ENCODE peak calls at places on chromosomes 12 and 14, in five cellular contexts. Y, Q, B, D and O are unnamed samples.

GRCh38 chr14:24972844-24973243 is 77.1 kb downstream of the STXBP6 start:
- DNase-seq in Q (no peak), B (no peak), D (no peak), Y (no peak), O (no peak)

GRCh38 chr12:130391186-130391585 is 53.5 kb downstream of the PIWIL1 start:
- DNase-seq in B (no peak), D (no peak), Q (no peak), Y (no peak), O (no peak)

GRCh38 chr12:104485651-104486341 is 29.0 kb downstream of the CHST11 start:
- DNase-seq in D (no peak), Q (no peak), Y (no peak), B (no peak), O (no peak)

GRCh38 chr14:20934148-20934762 is 21.0 kb upstream of the RNASE2 start:
- DNase-seq in D (no peak), B (peak), Q (peak), Y (peak), O (peak)

GRCh38 chr14:65414961-65415589 is 2.5 kb downstream of the FUT8 start:
- DNase-seq in B (no peak), D (peak), Q (peak), Y (no peak), O (no peak)

GRCh38 chr14:59281613-59282012 is 93.1 kb downstream of the DAAM1 start:
- DNase-seq in Q (peak), Y (no peak), D (peak), B (no peak), O (no peak)

GRCh38 chr12:103852498-103852992 is 11.5 kb upstream of the NT5DC3 start:
- DNase-seq in B (no peak), Q (peak), D (peak), Y (peak), O (no peak)

GRCh38 chr12:65327207-65328076 is 49.0 kb downstream of the MSRB3 start:
- DNase-seq in B (no peak), Q (peak), D (peak), Y (no peak), O (no peak)

GRCh38 chr14:98808494-98809407 is 463.2 kb downstream of the BCL11B start:
- DNase-seq in Q (no peak), Y (no peak), B (no peak), D (no peak), O (no peak)

GRCh38 chr12:100375023-100375737 is 18.3 kb downstream of the SLC17A8 start:
- DNase-seq in D (peak), Y (peak), B (no peak), Q (peak), O (no peak)

DNA sequence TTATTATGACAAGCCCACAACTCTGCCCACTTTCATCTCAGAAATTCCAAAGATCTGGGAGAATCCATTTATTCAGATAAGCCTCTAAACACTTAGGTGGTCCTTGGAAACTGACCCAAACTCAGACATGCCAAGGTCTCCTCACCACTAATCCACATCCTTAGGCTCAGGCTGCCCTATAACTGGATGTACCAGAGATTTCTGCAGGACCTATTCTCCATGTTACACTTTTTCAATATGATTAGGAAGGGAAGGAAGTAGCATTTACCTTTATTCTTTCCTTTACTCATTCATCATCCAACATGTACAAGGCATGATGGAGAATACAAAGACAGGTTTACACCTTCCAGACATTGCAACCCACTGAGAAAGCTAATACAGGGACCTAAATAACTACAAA is 145.9 kb upstream of the BMP4 start:
- DNase-seq in Q (no peak), B (no peak), Y (no peak), D (no peak), O (no peak)
- TF ChIP-seq CTCF in Q (no peak), B (no peak), Y (no peak), D (no peak), O (no peak)

GRCh38 chr12:127399451-127399850 is 867.5 kb upstream of the TMEM132C start:
- DNase-seq in Q (no peak), B (no peak), D (peak), Y (no peak), O (no peak)
- TF ChIP-seq CTCF in Q (no peak), B (no peak), D (no peak), Y (no peak), O (no peak)

GRCh38 chr14:106317593-106317992 is 791.2 kb downstream of the TMEM121 start:
- DNase-seq in Q (no peak), B (no peak), Y (no peak), D (no peak), O (no peak)

DNA sequence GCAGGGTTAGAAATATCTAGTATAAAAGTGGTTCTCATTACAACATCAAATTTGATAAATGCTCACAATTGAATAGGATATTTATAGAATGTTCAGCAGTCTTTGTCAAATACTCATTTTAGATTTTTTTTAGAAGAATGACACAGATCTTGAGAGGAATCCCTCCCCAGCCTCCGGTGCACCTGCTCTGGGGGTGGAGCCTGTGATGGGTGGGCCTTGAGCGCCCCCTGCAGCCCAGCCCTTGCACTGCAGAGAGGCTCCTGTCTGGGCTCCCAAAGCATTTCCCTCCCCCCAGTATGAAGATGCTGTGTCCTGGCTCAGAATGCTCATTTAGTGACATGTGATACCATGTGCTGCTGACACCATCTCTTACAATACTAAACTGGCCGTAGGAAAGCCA is 792.3 kb downstream of the TMEM121 start:
- DNase-seq in Q (no peak), Y (no peak), B (no peak), D (no peak), O (no peak)
- TF ChIP-seq CTCF in Q (no peak), Y (no peak), B (no peak), D (no peak), O (no peak)

DNA sequence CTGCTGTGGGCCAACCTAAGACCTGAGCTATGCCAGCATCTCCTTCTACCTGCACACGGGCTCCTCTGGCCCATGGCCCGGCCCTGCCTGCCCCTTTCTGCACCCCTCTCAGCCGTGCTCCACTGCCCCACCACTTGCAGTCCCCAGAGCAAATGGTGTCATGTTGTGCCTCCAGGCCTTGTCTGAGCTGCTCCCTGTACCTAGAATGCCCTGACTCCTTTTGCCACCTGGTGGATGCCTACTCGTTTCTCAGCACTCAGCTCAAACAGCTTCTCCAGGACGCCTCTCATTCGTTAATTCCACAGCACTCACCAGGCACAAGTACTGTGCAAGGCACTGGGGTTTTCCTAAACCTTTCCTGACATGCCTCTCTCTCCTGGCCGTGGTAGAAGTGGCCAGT is 63.2 kb upstream of the PNMA1 start:
- DNase-seq in Y (no peak), Q (no peak), D (no peak), B (no peak), O (no peak)
- TF ChIP-seq CTCF in Y (no peak), Q (no peak), D (no peak), B (no peak), O (no peak)

DNA sequence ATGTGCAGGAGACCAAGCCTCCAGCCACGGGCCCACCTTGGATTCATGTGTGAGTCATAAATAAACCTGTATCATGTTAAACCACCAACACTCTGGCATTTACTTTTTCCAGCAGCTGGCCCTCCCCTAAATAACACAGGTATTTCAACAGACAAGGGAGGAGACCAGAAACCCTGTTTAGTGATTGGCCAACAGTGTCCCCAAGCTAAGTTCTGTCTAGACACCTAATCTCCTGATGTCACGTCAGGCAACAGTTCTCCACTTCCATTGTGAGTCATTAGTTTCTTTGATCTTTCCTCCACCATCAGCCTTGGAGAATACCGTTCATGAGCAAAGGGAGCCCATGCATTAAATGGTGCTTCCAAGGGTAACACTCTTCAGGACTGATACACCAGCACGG is 196.9 kb downstream of the TMEM132C start:
- DNase-seq in D (no peak), B (no peak), Q (no peak), Y (no peak), O (no peak)
- TF ChIP-seq CTCF in D (no peak), B (no peak), Q (no peak), Y (no peak), O (no peak)

DNA sequence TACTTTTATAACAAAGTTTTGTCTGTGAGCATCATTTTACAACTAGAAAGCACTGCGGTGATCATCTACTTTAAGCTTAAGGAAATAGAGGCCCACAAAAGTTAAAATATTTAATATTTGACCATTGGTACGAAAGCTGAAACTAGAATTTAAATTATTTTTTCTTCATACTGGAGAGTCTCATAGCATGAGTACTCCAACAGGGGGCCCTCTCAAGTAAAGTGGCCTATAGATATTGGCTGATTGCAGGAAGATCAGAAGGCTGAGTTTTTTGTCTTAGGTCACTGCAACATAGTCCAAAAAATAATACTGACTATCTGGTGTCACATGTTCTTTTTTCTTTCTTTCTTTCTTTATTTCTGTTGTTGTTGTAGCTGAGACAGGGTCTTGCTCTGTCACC is 75.3 kb upstream of the ZDHHC17 start:
- DNase-seq in Y (no peak), B (no peak), D (no peak), Q (peak), O (no peak)
- TF ChIP-seq CTCF in Y (no peak), B (peak), D (peak), Q (peak), O (peak)

GRCh38 chr12:52164624-52165023 is 27.2 kb downstream of the KRT80 start:
- DNase-seq in D (no peak), B (no peak), Q (peak), Y (no peak), O (no peak)
- TF ChIP-seq CTCF in D (no peak), B (no peak), Q (no peak), Y (no peak), O (no peak)

GRCh38 chr12:9323144-9323681 is 115.0 kb upstream of the PZP start:
- DNase-seq in Q (no peak), Y (no peak), D (no peak), B (no peak), O (no peak)

GRCh38 chr12:9319842-9320173 is 111.6 kb upstream of the PZP start:
- DNase-seq in Q (no peak), D (no peak), Y (no peak), B (no peak), O (no peak)

GRCh38 chr12:9319044-9319841 is 111.0 kb upstream of the PZP start:
- DNase-seq in Q (no peak), D (no peak), B (no peak), Y (no peak), O (no peak)
- TF ChIP-seq CTCF in Q (no peak), D (peak), B (no peak), Y (no peak), O (no peak)